ENCODE peak calls at places on chromosomes 13 and 19, in eight cellular contexts. One of them, this sample, is unnamed.
A peak's percentile ranks its signal among the peaks of the same experiment; 100 is the strongest.

GRCh38 chr13:20119960-20120359 is 40.9 kb downstream of the GJA3 start:
- DNase-seq in neural progenitor cell: no peak
- DNase-seq in activated gamma-delta T cell treated with Interleukin-2 at 50 U/mL for 16 hours: no peak
- DNase-seq in CD8-positive, alpha-beta T cell: no peak
- DNase-seq in AG10803: no peak
- DNase-seq in activated CD4-positive, alpha-beta memory T cell treated with anti-CD3 and anti-CD28 coated beads, Interleukin-2, amount 10 ng/mL, durations not matched to agents 7 days and 5 days: no peak
- DNase-seq in GM06990: no peak
- DNase-seq in progenitor cell of endocrine pancreas: no peak
- DNase-seq in this sample: no peak

GRCh38 chr13:113060557-113061270 is 44.9 kb upstream of the F7 start:
- DNase-seq in neural progenitor cell: no peak
- DNase-seq in activated gamma-delta T cell treated with Interleukin-2 at 50 U/mL for 16 hours: no peak
- DNase-seq in CD8-positive, alpha-beta T cell: no peak
- DNase-seq in AG10803: no peak
- DNase-seq in activated CD4-positive, alpha-beta memory T cell treated with anti-CD3 and anti-CD28 coated beads, Interleukin-2, amount 10 ng/mL, durations not matched to agents 7 days and 5 days: no peak
- DNase-seq in GM06990: no peak
- DNase-seq in progenitor cell of endocrine pancreas: no peak
- DNase-seq in this sample: no peak

GRCh38 chr13:37531054-37531453 is 67.5 kb downstream of the POSTN start:
- DNase-seq in neural progenitor cell: no peak
- DNase-seq in activated gamma-delta T cell treated with Interleukin-2 at 50 U/mL for 16 hours: no peak
- DNase-seq in CD8-positive, alpha-beta T cell: no peak
- DNase-seq in AG10803: peak; percentile 53
- DNase-seq in activated CD4-positive, alpha-beta memory T cell treated with anti-CD3 and anti-CD28 coated beads, Interleukin-2, amount 10 ng/mL, durations not matched to agents 7 days and 5 days: no peak
- DNase-seq in GM06990: no peak
- DNase-seq in progenitor cell of endocrine pancreas: no peak
- DNase-seq in this sample: no peak

GRCh38 chr19:46634045-46634655 is 1.9 kb downstream of the GNG8 start:
- DNase-seq in neural progenitor cell: peak; percentile 95
- DNase-seq in activated gamma-delta T cell treated with Interleukin-2 at 50 U/mL for 16 hours: peak; percentile 84
- DNase-seq in CD8-positive, alpha-beta T cell: peak; percentile 95
- DNase-seq in AG10803: peak; percentile 88
- DNase-seq in activated CD4-positive, alpha-beta memory T cell treated with anti-CD3 and anti-CD28 coated beads, Interleukin-2, amount 10 ng/mL, durations not matched to agents 7 days and 5 days: peak; percentile 96
- DNase-seq in GM06990: peak; percentile 90
- DNase-seq in progenitor cell of endocrine pancreas: peak; percentile 64
- DNase-seq in this sample: peak; percentile 99

GRCh38 chr19:6458695-6459355 is 767 bp downstream of the SLC25A23 start:
- DNase-seq in neural progenitor cell: peak; percentile 11
- DNase-seq in activated gamma-delta T cell treated with Interleukin-2 at 50 U/mL for 16 hours: no peak
- DNase-seq in CD8-positive, alpha-beta T cell: no peak
- DNase-seq in AG10803: no peak
- DNase-seq in activated CD4-positive, alpha-beta memory T cell treated with anti-CD3 and anti-CD28 coated beads, Interleukin-2, amount 10 ng/mL, durations not matched to agents 7 days and 5 days: no peak
- DNase-seq in GM06990: peak; percentile 41
- DNase-seq in progenitor cell of endocrine pancreas: no peak
- DNase-seq in this sample: peak; percentile 60

GRCh38 chr13:32264407-32264806 is 50.8 kb downstream of the ZAR1L start:
- DNase-seq in neural progenitor cell: no peak
- DNase-seq in activated gamma-delta T cell treated with Interleukin-2 at 50 U/mL for 16 hours: no peak
- DNase-seq in CD8-positive, alpha-beta T cell: no peak
- DNase-seq in AG10803: no peak
- DNase-seq in activated CD4-positive, alpha-beta memory T cell treated with anti-CD3 and anti-CD28 coated beads, Interleukin-2, amount 10 ng/mL, durations not matched to agents 7 days and 5 days: no peak
- DNase-seq in GM06990: no peak
- DNase-seq in progenitor cell of endocrine pancreas: no peak
- DNase-seq in this sample: no peak

GRCh38 chr13:101018720-101019119 is 344.1 kb upstream of the TMTC4 start:
- DNase-seq in neural progenitor cell: no peak
- DNase-seq in activated gamma-delta T cell treated with Interleukin-2 at 50 U/mL for 16 hours: no peak
- DNase-seq in CD8-positive, alpha-beta T cell: no peak
- DNase-seq in AG10803: peak; percentile 64
- DNase-seq in activated CD4-positive, alpha-beta memory T cell treated with anti-CD3 and anti-CD28 coated beads, Interleukin-2, amount 10 ng/mL, durations not matched to agents 7 days and 5 days: no peak
- DNase-seq in GM06990: no peak
- DNase-seq in progenitor cell of endocrine pancreas: no peak
- DNase-seq in this sample: no peak

GRCh38 chr13:49603318-49603717 is 18.0 kb upstream of the RCBTB1 start:
- DNase-seq in neural progenitor cell: no peak
- DNase-seq in activated gamma-delta T cell treated with Interleukin-2 at 50 U/mL for 16 hours: no peak
- DNase-seq in CD8-positive, alpha-beta T cell: no peak
- DNase-seq in AG10803: no peak
- DNase-seq in activated CD4-positive, alpha-beta memory T cell treated with anti-CD3 and anti-CD28 coated beads, Interleukin-2, amount 10 ng/mL, durations not matched to agents 7 days and 5 days: no peak
- DNase-seq in GM06990: no peak
- DNase-seq in progenitor cell of endocrine pancreas: no peak
- DNase-seq in this sample: no peak

GRCh38 chr13:111398715-111399299 is 78.4 kb downstream of the TEX29 start:
- DNase-seq in neural progenitor cell: no peak
- DNase-seq in activated gamma-delta T cell treated with Interleukin-2 at 50 U/mL for 16 hours: no peak
- DNase-seq in CD8-positive, alpha-beta T cell: no peak
- DNase-seq in AG10803: peak; percentile 74
- DNase-seq in activated CD4-positive, alpha-beta memory T cell treated with anti-CD3 and anti-CD28 coated beads, Interleukin-2, amount 10 ng/mL, durations not matched to agents 7 days and 5 days: no peak
- DNase-seq in GM06990: no peak
- DNase-seq in progenitor cell of endocrine pancreas: no peak
- DNase-seq in this sample: peak; percentile 7